ENCODE peak calls at places on chromosomes 12 and 14, in ten cellular contexts. L is substantia nigra; N is NCI-H524; I is C1 segment of cervical spinal cord; R is activated CD8-positive, alpha-beta memory T cell treated with anti-CD3 and anti-CD28 coated beads for 4 hours; S is stimulated activated CD8-positive, alpha-beta memory T cell treated with anti-CD3 and anti-CD28 coated beads, Interleukin-2, amount 100 ng/mL, for 1 hour; C is NCI-H2227 treated with DMSO at 0.1 percent for 48 hours; Z is suprapubic skin; K is NCI-H1694; B is EH. Q is an unnamed sample.

GRCh38 chr12:24062642-24063245 is 113.3 kb upstream of the SOX5 start:
- DNase-seq in Z (no peak), L (no peak), R (no peak), C (no peak), I (no peak), N (no peak), B (no peak), K (no peak), S (no peak), Q (no peak)

GRCh38 chr12:34403706-34404376 is 381.5 kb downstream of the ALG10 start:
- DNase-seq in I (no peak), N (no peak), K (no peak), R (no peak), L (no peak), B (no peak), C (no peak), S (no peak), Z (peak; percentile 56), Q (no peak)

GRCh38 chr12:115859231-115859630 is 418.3 kb downstream of the MED13L start:
- DNase-seq in C (no peak), S (no peak), Z (no peak), B (no peak), I (peak; percentile 10), K (no peak), L (peak; percentile 8), N (no peak), R (no peak), Q (no peak)

GRCh38 chr14:76432967-76433752 is 57.2 kb downstream of the ESRRB start:
- DNase-seq in C (no peak), R (no peak), S (no peak), Z (no peak), I (no peak), B (no peak), L (no peak), N (peak; percentile 32), K (no peak), Q (no peak)

GRCh38 chr12:121530600-121531355 is 50.0 kb downstream of the KDM2B start:
- DNase-seq in I (peak; percentile 13), B (peak; percentile 85), Z (no peak), R (peak; percentile 82), K (no peak), S (peak; percentile 55), N (no peak), L (no peak), C (no peak), Q (peak; percentile 65)

GRCh38 chr14:22071001-22071400 is 397.4 kb upstream of the OR4E1 start:
- DNase-seq in Z (no peak), R (no peak), C (no peak), K (no peak), L (no peak), S (no peak), N (no peak), B (no peak), I (no peak), Q (no peak)

GRCh38 chr12:3972576-3972975 is 99.4 kb upstream of the PARP11 start:
- DNase-seq in S (no peak), I (no peak), L (no peak), C (no peak), Z (no peak), R (no peak), K (no peak), B (no peak), N (no peak), Q (no peak)

GRCh38 chr12:1357711-1358110 is 236.7 kb downstream of the FBXL14 start:
- DNase-seq in B (no peak), L (no peak), I (no peak), S (no peak), K (no peak), R (no peak), C (no peak), N (no peak), Z (no peak), Q (no peak)

GRCh38 chr12:76083761-76084276 is 666 bp downstream of the NAP1L1 start:
- DNase-seq in C (peak; percentile 48), R (peak; percentile 69), K (peak; percentile 34), Z (peak; percentile 83), I (peak; percentile 84), N (peak; percentile 68), L (peak; percentile 62), S (peak; percentile 65), B (peak; percentile 73), Q (peak; percentile 30)

GRCh38 chr14:55799523-55800095 is 219.6 kb downstream of the KTN1 start:
- DNase-seq in L (no peak), Z (no peak), N (no peak), C (no peak), K (no peak), I (no peak), R (no peak), B (no peak), S (no peak), Q (no peak)

GRCh38 chr12:26028953-26029740 is 70.7 kb downstream of the RASSF8 start:
- DNase-seq in C (no peak), R (no peak), I (peak; percentile 21), S (no peak), K (no peak), N (peak; percentile 22), L (peak; percentile 20), B (peak; percentile 57), Z (no peak), Q (no peak)

GRCh38 chr12:43884683-43885410 is 49.0 kb downstream of the TMEM117 start:
- DNase-seq in I (peak; percentile 25), C (no peak), K (no peak), L (peak; percentile 30), Z (no peak), R (no peak), B (no peak), N (no peak), S (no peak), Q (peak; percentile 69)

GRCh38 chr12:26369588-26369987 is 174.2 kb downstream of the SSPN start:
- DNase-seq in S (no peak), C (no peak), K (no peak), B (peak; percentile 86), R (no peak), L (no peak), I (no peak), Z (no peak), N (no peak), Q (no peak)